ENCODE peak calls at places on chromosomes 7 and 10, in eight cellular contexts. One of them, this sample, is unnamed.

GRCh38 chr10:121310151-121310711 is 288.0 kb downstream of the FGFR2 start:
- DNase-seq in ovary: no peak
- DNase-seq in WERI-Rb-1: peak; percentile 38
- DNase-seq in spleen: no peak
- DNase-seq in IMR-90: no peak
- DNase-seq in cardiac muscle cell: no peak
- DNase-seq in A549: no peak
- DNase-seq in body of pancreas: peak; percentile 38
- DNase-seq in this sample: peak; percentile 13

GRCh38 chr10:100746413-100746931 is 1.1 kb downstream of the PAX2 start:
- DNase-seq in spleen: no peak
- DNase-seq in cardiac muscle cell: no peak
- DNase-seq in A549: no peak
- DNase-seq in body of pancreas: no peak
- DNase-seq in ovary: no peak
- DNase-seq in IMR-90: no peak
- DNase-seq in WERI-Rb-1: no peak
- DNase-seq in this sample: no peak

GRCh38 chr10:43821103-43821502 is 172.4 kb upstream of the ZNF32 start:
- DNase-seq in ovary: no peak
- DNase-seq in WERI-Rb-1: no peak
- DNase-seq in A549: no peak
- DNase-seq in IMR-90: no peak
- DNase-seq in body of pancreas: no peak
- DNase-seq in cardiac muscle cell: no peak
- DNase-seq in spleen: no peak
- DNase-seq in this sample: no peak

GRCh38 chr10:7159517-7159916 is 251.3 kb downstream of the SFMBT2 start:
- DNase-seq in cardiac muscle cell: no peak
- DNase-seq in A549: no peak
- DNase-seq in spleen: no peak
- DNase-seq in IMR-90: no peak
- DNase-seq in body of pancreas: no peak
- DNase-seq in WERI-Rb-1: no peak
- DNase-seq in ovary: no peak
- DNase-seq in this sample: no peak

GRCh38 chr10:133262696-133263095 is 14.0 kb downstream of the ADAM8 start:
- DNase-seq in WERI-Rb-1: peak; percentile 72
- DNase-seq in body of pancreas: peak; percentile 22
- DNase-seq in spleen: peak; percentile 89
- DNase-seq in A549: no peak
- DNase-seq in cardiac muscle cell: no peak
- DNase-seq in ovary: no peak
- DNase-seq in IMR-90: no peak
- DNase-seq in this sample: no peak

GRCh38 chr10:128211953-128212727 is 85.9 kb upstream of the MKI67 start:
- DNase-seq in WERI-Rb-1: peak; percentile 85
- DNase-seq in IMR-90: peak; percentile 41
- DNase-seq in cardiac muscle cell: peak; percentile 92
- DNase-seq in body of pancreas: peak; percentile 84
- DNase-seq in ovary: peak; percentile 63
- DNase-seq in spleen: peak; percentile 98
- DNase-seq in A549: peak; percentile 79
- DNase-seq in this sample: peak; percentile 37

GRCh38 chr7:16098585-16099179 is 322.7 kb downstream of the CRPPA start:
- DNase-seq in ovary: no peak
- DNase-seq in WERI-Rb-1: no peak
- DNase-seq in A549: peak; percentile 29
- DNase-seq in spleen: no peak
- DNase-seq in IMR-90: peak; percentile 16
- DNase-seq in cardiac muscle cell: peak; percentile 20
- DNase-seq in body of pancreas: no peak
- DNase-seq in this sample: peak; percentile 19

GRCh38 chr7:99943641-99944507 is 14.5 kb upstream of the GJC3 start:
- DNase-seq in spleen: no peak
- DNase-seq in cardiac muscle cell: no peak
- DNase-seq in WERI-Rb-1: no peak
- DNase-seq in body of pancreas: no peak
- DNase-seq in A549: no peak
- DNase-seq in ovary: no peak
- DNase-seq in IMR-90: no peak
- DNase-seq in this sample: no peak

GRCh38 chr7:106050002-106050742 is 61.9 kb downstream of the SYPL1 start:
- DNase-seq in IMR-90: peak; percentile 59
- DNase-seq in body of pancreas: no peak
- DNase-seq in ovary: peak; percentile 74
- DNase-seq in spleen: no peak
- DNase-seq in WERI-Rb-1: peak; percentile 37
- DNase-seq in A549: peak; percentile 32
- DNase-seq in cardiac muscle cell: no peak
- DNase-seq in this sample: no peak

GRCh38 chr7:128914566-128915151 is 4.2 kb upstream of the KCP start:
- DNase-seq in ovary: no peak
- DNase-seq in WERI-Rb-1: no peak
- DNase-seq in body of pancreas: no peak
- DNase-seq in cardiac muscle cell: no peak
- DNase-seq in IMR-90: no peak
- DNase-seq in spleen: peak; percentile 77
- DNase-seq in A549: no peak
- DNase-seq in this sample: no peak

GRCh38 chr10:127040756-127041155 is 135.5 kb downstream of the DOCK1 start:
- DNase-seq in ovary: no peak
- DNase-seq in cardiac muscle cell: no peak
- DNase-seq in IMR-90: no peak
- DNase-seq in A549: no peak
- DNase-seq in WERI-Rb-1: no peak
- DNase-seq in spleen: no peak
- DNase-seq in body of pancreas: no peak
- DNase-seq in this sample: no peak

GRCh38 chr7:69172357-69173098 is 425.7 kb upstream of the AUTS2 start:
- DNase-seq in WERI-Rb-1: no peak
- DNase-seq in ovary: no peak
- DNase-seq in cardiac muscle cell: no peak
- DNase-seq in body of pancreas: no peak
- DNase-seq in IMR-90: no peak
- DNase-seq in A549: no peak
- DNase-seq in spleen: no peak
- DNase-seq in this sample: no peak

GRCh38 chr10:117168135-117168674 is 29.1 kb upstream of the KCNK18 start:
- DNase-seq in WERI-Rb-1: peak; percentile 72
- DNase-seq in ovary: peak; percentile 72
- DNase-seq in A549: peak; percentile 62
- DNase-seq in IMR-90: peak; percentile 10
- DNase-seq in body of pancreas: peak; percentile 62
- DNase-seq in cardiac muscle cell: peak; percentile 83
- DNase-seq in spleen: peak; percentile 93
- DNase-seq in this sample: no peak

GRCh38 chr7:49099587-49100326 is 175.4 kb downstream of the CDC14C start:
- DNase-seq in cardiac muscle cell: peak; percentile 33
- DNase-seq in spleen: no peak
- DNase-seq in ovary: no peak
- DNase-seq in body of pancreas: no peak
- DNase-seq in IMR-90: no peak
- DNase-seq in WERI-Rb-1: peak; percentile 18
- DNase-seq in A549: peak; percentile 3
- DNase-seq in this sample: no peak

DNA sequence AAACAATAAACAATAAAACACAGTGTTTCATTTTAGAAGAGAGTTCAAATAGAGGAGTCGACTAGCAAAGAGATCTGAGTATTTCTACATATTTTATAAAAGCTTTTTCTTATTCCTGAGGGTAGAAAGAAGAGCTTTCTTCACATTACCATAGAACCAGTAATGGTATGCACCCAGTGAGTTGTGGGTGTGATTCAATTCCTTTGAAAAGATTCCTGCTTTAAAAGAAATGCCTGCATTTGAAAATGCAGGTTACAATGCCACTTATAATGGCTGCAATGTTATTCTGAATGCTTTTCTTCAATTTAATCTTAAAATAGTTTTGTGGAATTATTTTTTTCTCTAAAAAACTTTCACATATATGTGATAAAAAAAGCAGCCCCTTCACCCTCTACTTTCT is 178.1 kb downstream of the CDC14C start:
- DNase-seq in spleen: no peak
- DNase-seq in cardiac muscle cell: no peak
- DNase-seq in body of pancreas: no peak
- DNase-seq in IMR-90: no peak
- DNase-seq in A549: no peak
- DNase-seq in WERI-Rb-1: no peak
- DNase-seq in ovary: no peak
- DNase-seq in this sample: no peak
- H3K4me3 ChIP-seq in spleen: no peak overlapping the region
- H3K4me3 ChIP-seq in cardiac muscle cell: no peak overlapping the region
- H3K4me3 ChIP-seq in body of pancreas: no peak overlapping the region
- H3K4me3 ChIP-seq in IMR-90: no peak overlapping the region
- H3K4me3 ChIP-seq in A549: no peak overlapping the region
- H3K4me3 ChIP-seq in WERI-Rb-1: no peak overlapping the region
- H3K4me3 ChIP-seq in ovary: no peak overlapping the region
- H3K4me3 ChIP-seq in this sample: no peak overlapping the region

GRCh38 chr10:34522542-34522941 is 292.6 kb downstream of the PARD3 start:
- DNase-seq in IMR-90: peak; percentile 35
- DNase-seq in body of pancreas: no peak
- DNase-seq in spleen: no peak
- DNase-seq in ovary: no peak
- DNase-seq in A549: peak; percentile 78
- DNase-seq in cardiac muscle cell: peak; percentile 14
- DNase-seq in WERI-Rb-1: peak; percentile 6
- DNase-seq in this sample: peak; percentile 52
- TF ChIP-seq CTCF in IMR-90: peak; percentile 59
- TF ChIP-seq CTCF in body of pancreas: peak; percentile 25
- TF ChIP-seq CTCF in spleen: peak; percentile 29
- TF ChIP-seq CTCF in ovary: no peak
- TF ChIP-seq CTCF in A549: peak; percentile 62
- TF ChIP-seq CTCF in cardiac muscle cell: peak; percentile 59
- TF ChIP-seq CTCF in WERI-Rb-1: peak; percentile 34
- TF ChIP-seq CTCF in this sample: peak; percentile 53

GRCh38 chr7:127900735-127901685 is 130.2 kb downstream of the LRRC4 start:
- DNase-seq in ovary: no peak
- DNase-seq in body of pancreas: peak; percentile 41
- DNase-seq in WERI-Rb-1: no peak
- DNase-seq in A549: no peak
- DNase-seq in cardiac muscle cell: no peak
- DNase-seq in IMR-90: no peak
- DNase-seq in spleen: no peak
- DNase-seq in this sample: peak; percentile 41
- H3K4me3 ChIP-seq in ovary: no peak overlapping the region
- H3K4me3 ChIP-seq in body of pancreas: no peak overlapping the region
- H3K4me3 ChIP-seq in WERI-Rb-1: no peak overlapping the region
- H3K4me3 ChIP-seq in A549: no peak overlapping the region
- H3K4me3 ChIP-seq in cardiac muscle cell: no peak overlapping the region
- H3K4me3 ChIP-seq in IMR-90: no peak overlapping the region
- H3K4me3 ChIP-seq in spleen: no peak overlapping the region
- H3K4me3 ChIP-seq in this sample: no peak overlapping the region

GRCh38 chr7:29806131-29806792 is at the start of gene WIPF3:
- DNase-seq in WERI-Rb-1: peak; percentile 37
- DNase-seq in A549: no peak
- DNase-seq in body of pancreas: peak; percentile 50
- DNase-seq in cardiac muscle cell: peak; percentile 70
- DNase-seq in spleen: no peak
- DNase-seq in ovary: peak; percentile 80
- DNase-seq in IMR-90: no peak
- DNase-seq in this sample: no peak
- TF ChIP-seq CTCF in WERI-Rb-1: no peak
- TF ChIP-seq CTCF in A549: no peak
- TF ChIP-seq CTCF in body of pancreas: peak; percentile 4
- TF ChIP-seq CTCF in cardiac muscle cell: no peak
- TF ChIP-seq CTCF in spleen: no peak
- TF ChIP-seq CTCF in ovary: no peak
- TF ChIP-seq CTCF in IMR-90: no peak
- TF ChIP-seq CTCF in this sample: no peak

GRCh38 chr7:156608176-156608478 is 32.4 kb upstream of the RNF32 start:
- DNase-seq in IMR-90: no peak
- DNase-seq in body of pancreas: no peak
- DNase-seq in WERI-Rb-1: no peak
- DNase-seq in ovary: no peak
- DNase-seq in spleen: no peak
- DNase-seq in cardiac muscle cell: no peak
- DNase-seq in A549: no peak
- DNase-seq in this sample: no peak

GRCh38 chr7:156606618-156607331 is 33.8 kb upstream of the RNF32 start:
- DNase-seq in A549: no peak
- DNase-seq in spleen: no peak
- DNase-seq in ovary: no peak
- DNase-seq in cardiac muscle cell: no peak
- DNase-seq in body of pancreas: no peak
- DNase-seq in WERI-Rb-1: no peak
- DNase-seq in IMR-90: no peak
- DNase-seq in this sample: no peak

GRCh38 chr7:156606135-156606534 is 34.4 kb upstream of the RNF32 start:
- DNase-seq in IMR-90: no peak
- DNase-seq in body of pancreas: no peak
- DNase-seq in ovary: no peak
- DNase-seq in spleen: no peak
- DNase-seq in A549: no peak
- DNase-seq in WERI-Rb-1: no peak
- DNase-seq in cardiac muscle cell: no peak
- DNase-seq in this sample: no peak

GRCh38 chr7:156609010-156609877 is 31.3 kb upstream of the RNF32 start:
- DNase-seq in cardiac muscle cell: no peak
- DNase-seq in IMR-90: no peak
- DNase-seq in A549: no peak
- DNase-seq in WERI-Rb-1: no peak
- DNase-seq in body of pancreas: peak; percentile 38
- DNase-seq in ovary: no peak
- DNase-seq in spleen: no peak
- DNase-seq in this sample: no peak

DNA sequence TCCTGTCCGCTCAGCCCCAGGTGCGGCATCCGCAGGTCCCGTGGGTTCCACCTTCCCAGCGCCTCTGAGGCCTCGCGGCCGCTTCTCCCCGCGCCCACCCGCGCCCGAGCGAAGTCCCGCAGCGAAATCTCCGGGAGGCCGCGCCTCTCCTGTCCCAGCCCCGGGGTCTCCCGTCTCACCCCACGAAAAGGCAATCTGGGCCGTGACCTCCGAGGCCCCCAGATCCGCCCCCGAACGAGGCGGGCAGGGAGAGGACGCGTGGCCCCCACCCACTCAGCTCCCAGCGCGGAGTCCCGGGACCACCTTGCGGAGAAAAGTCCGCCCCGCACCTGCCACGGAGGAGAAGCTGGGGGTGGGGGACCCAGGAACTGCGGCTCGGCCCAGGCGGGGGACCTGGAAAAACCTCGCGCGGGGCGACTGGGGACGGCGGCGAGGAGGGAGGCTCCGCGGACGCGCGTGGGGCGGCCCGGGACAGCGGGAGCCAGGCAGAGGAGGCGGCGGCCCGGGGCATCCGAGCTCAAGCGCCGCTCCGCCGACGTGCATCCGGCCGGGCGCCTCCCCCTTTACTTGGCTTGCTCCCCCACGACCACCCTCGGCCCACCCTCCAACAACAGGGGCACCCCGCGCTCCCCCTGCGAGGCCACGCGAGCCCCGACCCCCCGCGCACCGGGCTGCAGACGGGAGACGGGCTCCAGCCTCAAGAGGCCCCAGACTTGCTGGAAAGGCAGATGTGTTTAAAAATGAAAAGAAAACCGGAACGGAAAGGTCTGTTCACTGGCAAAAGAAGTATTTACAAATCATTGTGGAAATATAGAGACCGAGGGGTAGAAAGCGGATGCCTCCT is 33.0 kb upstream of the RNF32 start:
- DNase-seq in IMR-90: peak; percentile 4
- DNase-seq in body of pancreas: no peak
- DNase-seq in cardiac muscle cell: no peak
- DNase-seq in A549: no peak
- DNase-seq in ovary: no peak
- DNase-seq in WERI-Rb-1: no peak
- DNase-seq in spleen: no peak
- DNase-seq in this sample: no peak
- H3K4me3 ChIP-seq in IMR-90: peak overlapping the region; percentile 20
- H3K4me3 ChIP-seq in body of pancreas: no peak overlapping the region
- H3K4me3 ChIP-seq in cardiac muscle cell: no peak overlapping the region
- H3K4me3 ChIP-seq in A549: no peak overlapping the region
- H3K4me3 ChIP-seq in ovary: peak overlapping the region; percentile 26
- H3K4me3 ChIP-seq in WERI-Rb-1: no peak overlapping the region
- H3K4me3 ChIP-seq in spleen: peak overlapping the region; percentile 49
- H3K4me3 ChIP-seq in this sample: peak overlapping the region; percentile 25

This sample was measured in astrocyte of the spinal cord.